ENCODE peak calls at places on chromosomes 13 and 19, in seven cellular contexts. H is activated CD4-positive, alpha-beta T cell treated with anti-CD3 and anti-CD28 coated beads, Interleukin-2, amount 10 ng/mL, durations not matched to agents 7 days and 5 days; T is T-helper 17 cell; J is AG04450; V is HFFc6; I is hippocampal formation; C is SHP77. Q is an unnamed sample.

GRCh38 chr13:50127017-50127725 is 111.9 kb downstream of the KCNRG start:
- DNase-seq in C (no peak), J (no peak), H (peak), I (no peak), T (peak), V (peak), Q (no peak)

GRCh38 chr13:109744512-109745051 is 41.8 kb downstream of the IRS2 start:
- DNase-seq in C (peak), H (no peak), I (no peak), T (no peak), J (peak), V (peak), Q (peak)

GRCh38 chr19:15863272-15863671 is 34.6 kb downstream of the CYP4F2 start:
- DNase-seq in T (no peak), C (no peak), V (no peak), I (no peak), H (no peak), J (no peak), Q (no peak)

GRCh38 chr19:54677217-54677616 is 14.4 kb downstream of the LILRB4 start:
- DNase-seq in T (no peak), H (no peak), J (no peak), I (no peak), C (no peak), V (no peak), Q (no peak)

GRCh38 chr19:2475018-2475701 is 767 bp upstream of the GADD45B start:
- DNase-seq in C (no peak), H (peak), V (peak), J (no peak), T (peak), I (no peak), Q (no peak)

GRCh38 chr19:54248016-54248601 is 5.5 kb upstream of the LILRA6 start:
- DNase-seq in V (no peak), H (peak), I (peak), J (no peak), T (no peak), C (no peak), Q (no peak)

GRCh38 chr13:40442826-40443225 is 223.6 kb downstream of the FOXO1 start:
- DNase-seq in H (no peak), I (no peak), T (no peak), V (no peak), C (no peak), J (no peak), Q (no peak)

GRCh38 chr13:110540871-110541525 is 20.5 kb downstream of the RAB20 start:
- DNase-seq in V (no peak), C (no peak), I (no peak), T (no peak), H (no peak), J (no peak), Q (no peak)

GRCh38 chr13:67095621-67096020 is 134.5 kb downstream of the PCDH9 start:
- DNase-seq in V (no peak), I (no peak), J (no peak), T (no peak), H (no peak), C (no peak), Q (no peak)

GRCh38 chr13:52925221-52925620 is 76.8 kb upstream of the PCDH8 start:
- DNase-seq in C (peak), T (no peak), J (no peak), V (no peak), I (no peak), H (no peak), Q (no peak)

GRCh38 chr19:38202504-38202903 is 21.5 kb downstream of the DPF1 start:
- DNase-seq in C (no peak), J (no peak), V (no peak), T (no peak), H (no peak), I (no peak), Q (no peak)

GRCh38 chr13:46721054-46721453 is 75.9 kb downstream of the ESD start:
- DNase-seq in H (peak), C (peak), V (peak), J (peak), I (peak), T (peak), Q (no peak)

GRCh38 chr19:46745030-46745429 is 827 bp upstream of the FKRP start:
- DNase-seq in V (no peak), I (no peak), T (no peak), H (no peak), J (no peak), C (no peak), Q (no peak)

GRCh38 chr13:76048126-76048525 is 412.0 kb downstream of the LMO7 start:
- DNase-seq in J (no peak), T (no peak), C (peak), V (no peak), H (no peak), I (no peak), Q (no peak)

GRCh38 chr13:98443329-98443728 is 133.6 kb downstream of the STK24 start:
- DNase-seq in V (peak), J (peak), T (no peak), H (no peak), I (no peak), C (no peak), Q (no peak)

GRCh38 chr19:51064534-51065220 is at the start of gene KLK13:
- DNase-seq in V (no peak), T (no peak), C (no peak), J (no peak), I (no peak), H (no peak), Q (no peak)

GRCh38 chr13:34561033-34561432 is 381.0 kb upstream of the NBEA start:
- DNase-seq in J (no peak), V (no peak), C (no peak), I (peak), H (no peak), T (no peak), Q (no peak)

GRCh38 chr13:21399741-21400140 is 59.4 kb downstream of the ZDHHC20 start:
- DNase-seq in V (no peak), T (no peak), I (no peak), H (peak), J (no peak), C (no peak), Q (no peak)

GRCh38 chr13:100434010-100434763 is 154.4 kb downstream of the GGACT start:
- DNase-seq in V (peak), J (no peak), T (no peak), I (no peak), C (no peak), H (no peak), Q (no peak)

GRCh38 chr13:113176292-113176691 is 17.8 kb downstream of the PROZ start:
- DNase-seq in J (no peak), C (no peak), H (peak), V (no peak), I (no peak), T (peak), Q (no peak)

GRCh38 chr13:110874508-110874960 is 40.3 kb downstream of the ANKRD10 start:
- DNase-seq in V (peak), J (no peak), T (peak), I (peak), C (peak), H (peak), Q (peak)

GRCh38 chr19:40836754-40837429 is 13.4 kb downstream of the CYP2A6 start:
- DNase-seq in H (no peak), V (no peak), J (no peak), I (no peak), C (no peak), T (no peak), Q (no peak)

GRCh38 chr19:4403005-4403761 is 743 bp downstream of the CHAF1A start:
- DNase-seq in C (no peak), H (peak), V (no peak), T (no peak), I (no peak), J (no peak), Q (no peak)

GRCh38 chr13:76455960-76456359 is 430.2 kb downstream of the KCTD12 start:
- DNase-seq in H (no peak), J (peak), C (no peak), I (no peak), T (no peak), V (no peak), Q (peak)

GRCh38 chr13:114185182-114185971 is 6.3 kb downstream of the CFAP97D2 start:
- DNase-seq in J (no peak), T (no peak), V (no peak), I (no peak), H (no peak), C (no peak), Q (no peak)

GRCh38 chr13:114017028-114017630 is 43.3 kb upstream of the C13orf46 start:
- DNase-seq in C (peak), I (no peak), T (no peak), H (no peak), J (peak), V (no peak), Q (no peak)

GRCh38 chr13:108360139-108360538 is 90.6 kb downstream of the TNFSF13B start:
- DNase-seq in T (no peak), I (no peak), J (no peak), C (no peak), V (no peak), H (no peak), Q (no peak)

GRCh38 chr13:96081888-96082287 is 8.0 kb upstream of the HS6ST3 start:
- DNase-seq in C (no peak), V (no peak), H (no peak), T (no peak), J (no peak), I (no peak), Q (no peak)

GRCh38 chr19:55199620-55200204 is 9.6 kb downstream of the PTPRH start:
- DNase-seq in H (no peak), T (no peak), C (no peak), I (no peak), J (no peak), V (no peak), Q (no peak)

GRCh38 chr13:99353836-99354235 is 46.6 kb upstream of the GPR183 start:
- DNase-seq in H (no peak), C (no peak), T (no peak), I (no peak), V (peak), J (no peak), Q (no peak)

GRCh38 chr13:29679357-29680050 is 84.0 kb upstream of the SLC7A1 start:
- DNase-seq in I (no peak), V (no peak), H (no peak), C (peak), J (no peak), T (no peak), Q (peak)

GRCh38 chr13:44259045-44260042 is 114.3 kb upstream of the SERP2 start:
- DNase-seq in J (no peak), V (no peak), T (no peak), C (no peak), I (no peak), H (peak), Q (peak)

GRCh38 chr19:29672933-29673336 is 7.7 kb downstream of the PLEKHF1 start:
- DNase-seq in I (no peak), H (peak), T (peak), C (no peak), V (no peak), J (no peak), Q (no peak)